ENCODE peak calls at places on chromosome 22, in eight cellular contexts. G is pancreas, R is fibroblast of lung, L is foreskin fibroblast, K is body of pancreas, V is WTC11, X is fibroblast of villous mesenchyme, U is psoas muscle. C is an unnamed sample.
A peak's percentile ranks its signal among the peaks of the same experiment; 100 is the strongest.

GRCh38 chr22:37300551-37301017 is 18.3 kb downstream of the CYTH4 start:
- DNase-seq in G (no peak), R (no peak), L (no peak), K (no peak), V (no peak), X (no peak), U (no peak), C (no peak)

GRCh38 chr22:44577391-44578114 is 79.5 kb upstream of the RTL6 start:
- DNase-seq in G (no peak), R (no peak), L (no peak), K (peak; percentile 3), V (no peak), X (no peak), U (no peak), C (no peak)

GRCh38 chr22:37284807-37285355 is 2.6 kb downstream of the CYTH4 start:
- DNase-seq in G (no peak), R (no peak), L (no peak), K (no peak), V (no peak), X (no peak), U (peak; percentile 51), C (no peak)

GRCh38 chr22:39110631-39111561 is 13.9 kb downstream of the APOBEC3H start:
- DNase-seq in G (no peak), R (no peak), L (no peak), K (no peak), V (no peak), X (no peak), U (no peak), C (no peak)

GRCh38 chr22:31040542-31041398 is 40.3 kb upstream of the SMTN start:
- DNase-seq in G (no peak), R (no peak), L (no peak), K (no peak), V (no peak), X (peak; percentile 31), U (no peak), C (no peak)

GRCh38 chr22:48198489-48199459 is 1436.3 kb downstream of the TBC1D22A start:
- DNase-seq in G (no peak), R (no peak), L (no peak), K (no peak), V (peak; percentile 19), X (no peak), U (no peak), C (no peak)

GRCh38 chr22:17085277-17086091 is 684 bp downstream of the IL17RA start:
- DNase-seq in G (peak; percentile 28), R (peak; percentile 4), L (no peak), K (peak; percentile 43), V (peak; percentile 25), X (no peak), U (peak; percentile 66), C (no peak)

GRCh38 chr22:44755000-44755399 is 2.6 kb downstream of the ARHGAP8 start:
- DNase-seq in G (no peak), R (no peak), L (no peak), K (no peak), V (no peak), X (no peak), U (no peak), C (no peak)

GRCh38 chr22:44574057-44574456 is 76.0 kb upstream of the RTL6 start:
- DNase-seq in G (peak; percentile 69), R (peak; percentile 75), L (peak; percentile 71), K (peak; percentile 32), V (no peak), X (peak; percentile 18), U (peak; percentile 38), C (no peak)

GRCh38 chr22:45867118-45867905 is 109.7 kb downstream of the WNT7B start:
- DNase-seq in G (no peak), R (peak; percentile 23), L (no peak), K (no peak), V (peak; percentile 53), X (peak; percentile 41), U (no peak), C (peak; percentile 55)

GRCh38 chr22:44220727-44221680 is 40.3 kb downstream of the PARVG start:
- DNase-seq in G (no peak), R (no peak), L (no peak), K (no peak), V (no peak), X (no peak), U (no peak), C (no peak)

GRCh38 chr22:31917227-31917921 is 27.0 kb upstream of the YWHAH start:
- DNase-seq in G (no peak), R (no peak), L (no peak), K (no peak), V (no peak), X (no peak), U (no peak), C (no peak)

GRCh38 chr22:17281026-17281809 is 62.0 kb upstream of the ADA2 start:
- DNase-seq in G (peak; percentile 2), R (no peak), L (no peak), K (no peak), V (no peak), X (no peak), U (no peak), C (no peak)

DNA sequence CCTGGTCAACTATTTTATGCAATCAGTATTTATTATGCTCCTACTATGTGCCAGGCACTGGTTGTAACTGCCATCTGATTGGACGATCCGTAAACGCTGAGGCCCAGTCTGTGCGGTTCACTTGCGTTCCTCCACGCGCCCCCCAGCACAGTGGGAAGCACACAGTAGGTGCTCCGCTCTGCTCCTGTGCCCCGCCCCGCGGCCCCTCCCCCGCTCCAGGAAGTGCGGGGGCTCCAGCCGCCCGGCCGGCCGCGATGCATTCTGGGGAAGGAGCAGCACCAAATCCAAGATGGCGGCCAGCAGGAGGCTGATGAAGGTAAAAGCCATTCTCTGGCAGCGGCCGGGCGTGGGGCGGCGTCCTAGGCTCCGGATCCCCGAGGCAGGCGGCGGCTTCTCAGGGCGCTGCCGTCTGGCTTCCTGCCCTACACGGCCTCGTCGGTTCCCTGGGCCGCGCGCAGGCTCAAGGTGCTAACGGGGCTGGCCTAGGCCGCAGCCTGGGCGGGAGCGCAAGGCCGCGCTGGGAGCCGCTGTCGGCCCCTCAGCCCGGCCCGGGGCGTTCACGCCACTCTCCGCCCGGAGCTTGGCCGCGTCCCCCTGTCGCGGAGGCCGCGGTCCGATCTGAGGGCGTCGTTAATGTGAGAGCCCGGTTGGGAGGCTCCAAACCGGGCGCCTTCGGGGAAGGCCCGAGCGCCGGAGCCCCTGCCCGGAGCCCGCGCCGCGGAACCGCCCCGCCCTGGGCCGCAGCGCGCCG is at the start of gene UBE2L3:
- DNase-seq in G (peak; percentile 79), R (peak; percentile 80), L (peak; percentile 72), K (peak; percentile 80), V (peak; percentile 92), X (peak; percentile 85), U (peak; percentile 87), C (peak; percentile 85)
- TF ChIP-seq CTCF in G (no peak), R (no peak), L (no peak), K (no peak), V (no peak), X (no peak), U (no peak), C (no peak)

DNA sequence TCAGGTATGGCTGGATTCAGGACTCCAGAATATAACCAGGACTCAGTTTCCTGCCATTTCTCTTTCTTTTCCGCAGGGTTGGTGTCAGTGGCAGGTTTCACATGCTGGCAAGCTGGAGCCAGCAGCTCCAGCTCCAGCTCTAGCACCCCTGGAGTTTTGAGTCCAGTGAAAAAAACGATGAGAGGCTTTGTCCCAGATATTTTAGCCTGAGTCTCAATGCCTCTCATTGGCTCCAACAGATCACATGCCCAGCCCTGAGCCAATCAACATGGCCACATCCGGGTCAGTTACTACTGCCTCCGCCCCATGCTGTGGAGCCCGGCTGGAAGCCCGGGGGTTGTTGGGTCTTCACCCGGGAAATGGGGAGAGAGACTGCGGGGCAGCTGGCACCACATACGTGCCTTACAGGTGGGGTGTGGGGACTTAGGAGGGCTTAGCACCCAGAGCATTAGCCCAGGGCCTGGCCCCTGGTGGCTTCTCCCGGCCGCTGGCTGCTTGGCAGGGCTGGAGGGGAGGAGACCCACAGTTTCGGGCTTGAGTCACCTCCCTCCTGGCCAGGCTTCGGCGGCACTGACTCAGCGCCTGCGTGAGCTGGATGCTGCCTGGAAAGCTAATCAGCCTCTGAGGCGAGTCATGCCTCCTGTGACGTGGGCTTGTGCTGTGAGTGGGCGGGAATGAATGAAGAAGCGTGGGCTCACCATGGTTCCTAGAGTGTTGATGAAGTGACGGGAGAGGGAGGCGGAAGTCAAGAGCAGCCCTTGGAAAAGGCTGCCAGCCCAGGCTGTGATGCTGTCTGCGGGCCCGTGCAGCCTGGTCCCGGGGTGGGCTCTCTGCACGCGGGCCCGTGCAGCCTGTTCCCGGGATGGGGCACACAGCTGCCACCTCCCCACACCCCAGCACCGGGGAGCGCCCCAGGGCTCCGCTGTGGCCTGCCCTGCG is 15.3 kb upstream of the MRTFA start:
- DNase-seq in G (peak; percentile 87), R (peak; percentile 99), L (peak; percentile 99), K (peak; percentile 77), V (peak; percentile 48), X (peak; percentile 99), U (peak; percentile 97), C (no peak)
- TF ChIP-seq CTCF in G (no peak), R (peak; percentile 11), L (no peak), K (no peak), V (no peak), X (no peak), U (no peak), C (no peak)

DNA sequence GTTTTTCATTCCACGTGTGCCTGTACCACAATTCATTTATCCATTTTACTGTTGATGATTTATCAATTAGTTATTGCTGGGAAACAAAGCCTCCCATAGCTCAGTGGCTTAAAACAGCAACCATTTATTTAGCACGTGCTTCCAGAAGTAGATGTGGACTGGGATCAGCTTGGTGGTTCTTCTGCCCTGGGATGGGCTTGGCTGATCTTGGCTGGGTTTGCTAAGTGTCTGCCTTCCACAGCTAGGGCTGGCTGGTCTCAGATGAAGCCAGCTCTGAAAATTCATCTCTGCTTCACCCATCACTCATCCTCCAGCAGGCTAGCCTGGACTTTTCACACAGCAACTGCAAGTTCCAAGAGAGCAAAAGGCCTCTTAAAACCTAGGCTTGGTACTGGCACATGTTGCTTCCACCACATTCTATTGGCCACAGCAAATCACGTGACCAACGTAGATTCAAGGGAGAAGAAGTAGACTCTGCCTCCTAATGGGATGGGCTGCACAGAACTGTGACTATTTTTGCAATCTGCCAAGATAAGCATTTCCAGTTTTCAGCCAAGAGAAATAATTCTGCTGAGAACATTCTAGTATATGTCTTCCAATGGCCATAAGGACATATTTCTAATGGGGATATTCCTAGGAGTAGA is 124.9 kb downstream of the MN1 start:
- DNase-seq in G (no peak), R (no peak), L (no peak), K (no peak), V (no peak), X (no peak), U (no peak), C (no peak)
- TF ChIP-seq CTCF in G (no peak), R (no peak), L (no peak), K (no peak), V (no peak), X (no peak), U (no peak), C (no peak)

DNA sequence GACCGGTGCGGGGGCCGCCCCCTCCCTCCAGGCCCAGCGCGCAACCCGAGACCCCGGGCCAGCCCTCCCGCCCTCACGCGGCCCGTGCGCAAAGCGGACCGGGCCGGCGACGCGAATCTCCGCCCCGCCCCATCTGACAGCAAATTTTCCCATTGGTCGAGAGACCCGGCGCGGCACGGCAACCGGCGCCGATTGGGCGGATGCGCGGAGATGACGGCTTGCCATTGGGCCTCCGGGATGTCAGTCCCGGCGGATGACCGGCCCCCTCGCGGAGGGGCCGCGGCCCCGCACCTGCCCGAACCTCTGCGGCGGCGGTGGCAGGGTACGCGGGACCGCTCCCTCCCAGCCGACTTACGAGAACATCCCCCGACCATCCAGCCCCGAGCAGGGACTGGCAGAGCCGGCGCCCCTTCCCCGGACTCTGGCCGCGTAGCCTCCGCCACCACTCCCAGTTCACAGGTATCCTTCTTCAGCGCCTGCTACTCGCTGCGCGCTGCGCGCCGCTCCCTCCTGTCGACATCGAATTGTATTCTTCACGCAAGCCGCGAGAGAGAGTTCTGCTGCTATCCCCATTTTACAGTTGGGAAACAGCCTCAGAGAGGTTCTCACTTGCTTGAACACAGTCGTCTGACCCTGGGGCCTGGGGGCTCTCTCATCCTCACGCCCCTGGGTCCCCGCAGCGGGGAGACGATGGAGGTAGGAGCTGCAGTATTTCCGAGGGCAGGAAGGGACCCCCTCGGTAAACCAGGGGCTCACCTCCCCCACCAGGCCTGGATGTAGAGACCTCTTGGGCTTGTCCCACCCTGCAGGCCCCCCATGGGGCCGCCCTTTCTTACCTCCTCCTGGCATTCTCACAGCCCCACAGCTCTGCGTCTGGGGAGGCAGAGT is at the start of gene ARVCF:
- DNase-seq in G (peak; percentile 95), R (peak; percentile 86), L (peak; percentile 84), K (peak; percentile 95), V (peak; percentile 94), X (peak; percentile 91), U (peak; percentile 92), C (peak; percentile 90)
- TF ChIP-seq CTCF in G (no peak), R (no peak), L (no peak), K (no peak), V (no peak), X (peak; percentile 11), U (peak; percentile 23), C (no peak)